ENCODE peak calls at places on chromosomes 7 and 10, in nine cellular contexts. J is kidney epithelial cell; W is Calu3; L is ELR; T is activated CD8-positive, alpha-beta T cell treated with anti-CD3 and anti-CD28 coated beads for 36 hours; D is HEK293T; C is heart left ventricle; R is IMR-90; O is stimulated activated CD4-positive, alpha-beta T cell treated with anti-CD3 and anti-CD28 coated beads, Interleukin-4, amount 100 ng/mL, for 48 hours. E is an unnamed sample.

GRCh38 chr7:5215313-5215712 is 25.3 kb downstream of the WIPI2 start:
- DNase-seq in J (no peak), W (no peak), L (no peak), T (no peak), D (no peak), C (no peak), R (no peak), O (no peak), E (no peak)

GRCh38 chr7:73831656-73832579 is 1.1 kb downstream of the CLDN4 start:
- DNase-seq in J (no peak), W (peak), L (no peak), T (no peak), D (no peak), C (no peak), R (no peak), O (no peak), E (no peak)

GRCh38 chr10:114051714-114052113 is 8.0 kb downstream of the ADRB1 start:
- DNase-seq in J (no peak), W (no peak), L (no peak), T (no peak), D (no peak), C (no peak), R (no peak), O (no peak), E (no peak)

GRCh38 chr7:46754135-46754730 is 827.7 kb downstream of the TNS3 start:
- DNase-seq in J (no peak), W (no peak), L (peak), T (no peak), D (no peak), C (no peak), R (peak), O (no peak), E (no peak)

GRCh38 chr10:59557052-59557451 is 152.6 kb downstream of the SLC16A9 start:
- DNase-seq in J (no peak), W (no peak), L (no peak), T (no peak), D (peak), C (no peak), R (no peak), O (no peak), E (no peak)

GRCh38 chr10:50551894-50552293 is 71.9 kb downstream of the SGMS1 start:
- DNase-seq in J (no peak), W (no peak), L (no peak), T (no peak), D (no peak), C (no peak), R (no peak), O (no peak), E (no peak)

GRCh38 chr7:29853775-29854174 is 47.5 kb downstream of the WIPF3 start:
- DNase-seq in J (no peak), W (no peak), L (no peak), T (no peak), D (peak), C (no peak), R (no peak), O (no peak), E (no peak)

GRCh38 chr7:98418636-98419315 is 17.9 kb upstream of the BAIAP2L1 start:
- DNase-seq in J (peak), W (peak), L (peak), T (peak), D (peak), C (no peak), R (peak), O (peak), E (peak)

GRCh38 chr10:13924020-13924725 is 337.4 kb downstream of the PRPF18 start:
- DNase-seq in J (peak), W (no peak), L (peak), T (no peak), D (no peak), C (no peak), R (peak), O (no peak), E (no peak)

GRCh38 chr7:104252409-104253134 is 44.8 kb upstream of the ORC5 start:
- DNase-seq in J (no peak), W (no peak), L (peak), T (no peak), D (peak), C (no peak), R (no peak), O (no peak), E (no peak)

GRCh38 chr10:688621-689426 is 644 bp downstream of the DIP2C start:
- DNase-seq in J (no peak), W (peak), L (peak), T (no peak), D (peak), C (peak), R (peak), O (no peak), E (no peak)

GRCh38 chr7:143382791-143383641 is 1.9 kb downstream of the ZYX start:
- DNase-seq in J (no peak), W (no peak), L (no peak), T (no peak), D (no peak), C (no peak), R (no peak), O (no peak), E (no peak)

E was measured in stimulated activated effector memory CD8-positive, alpha-beta T cell treated with anti-CD3 and anti-CD28 coated beads, Interleukin-12 subunit alpha, Interleukin-12 subunit beta, amount 100 ng/mL, for 72 hours.